ENCODE peak calls at places on chromosomes 5 and 9, in eight cellular contexts. W, H, Q, L, D, J, V and R are unnamed samples.

GRCh38 chr9:107613314-107613713 is 123.7 kb upstream of the KLF4 start:
- DNase-seq in L (no peak), Q (no peak), H (no peak), W (no peak), J (no peak), D (no peak), V (no peak), R (no peak)

GRCh38 chr9:106149956-106150355 is 455.6 kb downstream of the TMEM38B start:
- DNase-seq in J (no peak), L (no peak), D (no peak), W (no peak), V (no peak), H (no peak), Q (no peak), R (no peak)

GRCh38 chr9:102483666-102484065 is 511.5 kb upstream of the CYLC2 start:
- DNase-seq in J (no peak), H (no peak), L (no peak), W (no peak), Q (no peak), V (no peak), D (no peak), R (no peak)

GRCh38 chr9:113857875-113858274 is 18.2 kb upstream of the ZNF618 start:
- DNase-seq in L (no peak), H (no peak), W (no peak), D (no peak), V (no peak), J (no peak), Q (no peak), R (no peak)

GRCh38 chr5:116562669-116563068 is 12.0 kb downstream of the SEMA6A start:
- DNase-seq in L (no peak), W (no peak), D (no peak), H (no peak), V (no peak), J (no peak), Q (no peak), R (no peak)

GRCh38 chr5:164345173-164345572 is 839.8 kb downstream of the MAT2B start:
- DNase-seq in L (peak; percentile 73), V (peak; percentile 56), D (no peak), H (no peak), Q (no peak), W (peak; percentile 70), J (no peak), R (peak; percentile 58)

GRCh38 chr9:107212613-107213012 is 70.5 kb upstream of the RAD23B start:
- DNase-seq in Q (no peak), L (no peak), V (no peak), J (no peak), W (no peak), D (peak; percentile 21), H (no peak), R (no peak)

GRCh38 chr5:57665146-57665936 is 182.7 kb upstream of the ACTBL2 start:
- DNase-seq in W (no peak), H (no peak), D (no peak), Q (no peak), L (no peak), V (no peak), J (no peak), R (peak; percentile 70)

GRCh38 chr5:36728697-36729543 is 122.5 kb downstream of the SLC1A3 start:
- DNase-seq in J (no peak), Q (no peak), W (no peak), H (no peak), D (peak; percentile 65), V (peak; percentile 84), L (peak; percentile 73), R (peak; percentile 71)

GRCh38 chr5:5416733-5417132 is 5.7 kb upstream of the ICE1 start:
- DNase-seq in Q (no peak), W (no peak), V (no peak), D (no peak), J (no peak), L (no peak), H (no peak), R (no peak)

GRCh38 chr9:95845751-95846150 is 29.7 kb upstream of the ERCC6L2 start:
- DNase-seq in H (no peak), V (no peak), D (no peak), J (no peak), W (no peak), Q (no peak), L (no peak), R (no peak)

GRCh38 chr5:174764309-174764708 is 39.9 kb downstream of the MSX2 start:
- DNase-seq in H (no peak), D (no peak), V (no peak), J (no peak), Q (no peak), W (no peak), L (no peak), R (no peak)

GRCh38 chr9:32412440-32412839 is 28.0 kb downstream of the ACO1 start:
- DNase-seq in V (no peak), W (no peak), J (no peak), Q (no peak), H (no peak), D (no peak), L (no peak), R (no peak)

GRCh38 chr9:137666505-137666809 is 47.7 kb downstream of the EHMT1 start:
- DNase-seq in V (no peak), W (peak; percentile 25), D (no peak), L (no peak), J (no peak), Q (no peak), H (no peak), R (no peak)

GRCh38 chr9:137664676-137665075 is 45.9 kb downstream of the EHMT1 start:
- DNase-seq in Q (no peak), V (no peak), D (peak; percentile 75), W (no peak), L (peak; percentile 41), H (peak; percentile 43), J (no peak), R (no peak)

GRCh38 chr9:137666950-137667670 is 48.3 kb downstream of the EHMT1 start:
- DNase-seq in Q (no peak), W (no peak), J (no peak), L (no peak), V (no peak), H (peak; percentile 48), D (no peak), R (no peak)

GRCh38 chr9:137665226-137665625 is 46.4 kb downstream of the EHMT1 start:
- DNase-seq in Q (no peak), D (no peak), W (no peak), J (no peak), H (no peak), V (no peak), L (no peak), R (no peak)

DNA sequence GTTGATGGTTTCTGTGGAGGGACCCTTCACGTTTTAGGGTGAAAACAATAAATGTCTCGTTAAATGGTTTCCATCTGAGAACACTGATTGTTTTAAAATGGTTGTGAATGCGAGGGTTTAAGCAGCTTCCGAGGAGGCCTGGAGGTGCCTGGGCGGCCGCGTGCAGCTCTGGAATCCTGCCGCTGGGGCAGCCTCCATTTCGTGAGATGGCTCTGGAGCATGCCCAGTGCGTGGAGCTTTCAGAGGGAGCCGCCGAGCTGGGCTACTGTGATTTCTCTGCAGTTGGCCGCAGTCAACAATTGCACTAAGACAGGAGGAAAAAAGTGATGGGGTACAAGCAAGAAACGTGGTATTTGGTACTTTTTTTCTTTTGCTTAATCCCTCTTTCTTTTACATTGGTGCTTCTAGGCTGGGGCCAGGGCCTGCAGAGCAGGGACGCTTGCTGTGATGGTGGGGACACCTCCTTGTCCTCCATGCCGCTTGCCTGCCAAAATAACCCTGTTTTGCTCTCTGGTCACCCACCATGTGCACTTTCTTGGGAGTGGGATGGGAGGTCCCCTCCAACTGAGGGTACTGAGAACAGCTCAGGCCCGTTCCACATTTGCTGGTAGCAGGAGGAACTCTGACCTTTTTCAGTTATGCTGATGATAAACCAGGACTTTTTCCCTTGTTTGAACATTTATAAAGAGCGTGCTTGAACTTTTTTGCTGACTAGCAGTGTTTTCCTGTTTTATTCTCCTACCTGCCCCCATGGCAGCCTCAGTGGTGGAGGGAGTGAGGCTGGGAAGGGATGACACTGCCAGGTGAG is 47.1 kb downstream of the EHMT1 start:
- DNase-seq in J (no peak), V (no peak), Q (no peak), W (no peak), D (no peak), H (no peak), L (peak; percentile 41), R (no peak)
- H3K4me3 ChIP-seq in J (no peak overlapping the region), V (no peak overlapping the region), Q (no peak overlapping the region), W (no peak overlapping the region), D (no peak overlapping the region), H (no peak overlapping the region), L (no peak overlapping the region), R (no peak overlapping the region)

DNA sequence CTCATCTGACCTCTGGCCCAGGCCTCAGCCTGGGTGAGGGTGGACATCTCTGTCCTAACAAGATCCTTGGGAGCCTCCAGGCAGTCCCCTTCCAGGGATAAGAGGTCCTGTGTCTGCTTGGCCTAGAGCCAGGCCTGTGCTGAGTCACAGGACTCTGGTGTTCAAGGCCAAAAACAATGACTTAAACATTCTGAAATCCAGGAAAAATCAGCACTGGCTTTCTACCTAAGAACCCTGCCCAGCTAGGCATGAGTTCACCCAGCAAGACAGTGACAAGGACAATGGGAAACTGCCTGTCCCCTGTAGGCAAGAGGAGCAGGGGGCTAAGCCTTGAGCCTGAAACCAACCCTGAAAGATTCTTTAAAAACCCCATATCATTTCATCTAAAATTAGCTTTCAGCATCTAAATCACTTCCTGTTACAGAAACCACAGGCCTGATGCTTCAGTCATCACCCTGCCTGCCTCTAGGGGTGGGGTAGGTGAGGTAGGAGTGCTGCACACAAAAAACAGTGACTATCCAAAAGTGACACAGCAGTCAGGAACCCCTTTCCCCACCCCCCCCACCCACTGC is 29.9 kb downstream of the CSF2 start:
- DNase-seq in J (peak; percentile 86), L (peak; percentile 94), Q (peak; percentile 73), V (peak; percentile 98), D (peak; percentile 48), H (peak; percentile 46), W (peak; percentile 76), R (peak; percentile 87)
- TF ChIP-seq CTCF in J (no peak), L (no peak), Q (peak; percentile 22), V (peak; percentile 16), D (no peak), H (no peak), W (no peak), R (no peak)

DNA sequence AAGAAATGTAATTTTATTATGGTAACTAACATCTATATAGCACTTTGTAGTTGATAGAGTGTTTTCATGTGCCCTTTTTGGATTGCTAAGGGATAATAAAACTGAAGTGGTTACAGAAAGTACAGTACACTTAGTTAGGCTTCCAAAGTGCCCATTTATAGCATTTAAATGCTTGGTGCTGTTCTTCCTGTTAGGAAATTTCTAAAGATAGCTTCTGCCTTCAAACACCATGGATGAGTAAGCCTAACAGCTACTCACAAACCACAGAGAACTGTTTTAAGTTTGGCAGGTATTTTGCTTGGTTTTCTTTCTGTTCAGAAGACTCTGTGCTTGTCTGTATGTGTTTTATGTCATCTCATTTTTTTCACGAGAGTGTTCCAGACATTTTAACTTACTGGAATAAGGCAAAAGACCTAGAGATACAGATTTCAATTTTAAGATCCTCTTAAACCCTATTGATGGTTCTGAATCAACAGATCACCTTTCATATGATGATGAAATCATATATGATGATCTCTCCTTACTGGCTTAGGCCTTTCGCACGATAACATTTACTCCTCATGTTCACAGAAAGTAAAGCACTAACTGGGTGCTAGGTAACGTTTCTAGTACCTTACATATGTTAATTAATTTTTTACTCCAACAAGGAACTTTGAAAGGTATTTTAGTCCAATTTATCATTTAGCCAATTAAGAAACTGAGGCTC is 4.4 kb downstream of the RIMOC1 start:
- DNase-seq in L (peak; percentile 77), J (no peak), W (no peak), D (no peak), H (no peak), Q (no peak), V (peak; percentile 77), R (peak; percentile 53)
- H3K4me3 ChIP-seq in L (no peak overlapping the region), J (no peak overlapping the region), W (peak overlapping the region; percentile 24), D (no peak overlapping the region), H (no peak overlapping the region), Q (no peak overlapping the region), V (no peak overlapping the region), R (no peak overlapping the region)

GRCh38 chr5:15768936-15769335 is 269.0 kb downstream of the FBXL7 start:
- DNase-seq in H (no peak), L (no peak), Q (no peak), J (no peak), D (no peak), V (no peak), W (no peak), R (no peak)
- TF ChIP-seq CTCF in H (no peak), L (no peak), Q (no peak), J (no peak), D (no peak), V (no peak), W (no peak), R (no peak)